ENCODE peak calls at places on chromosomes 5 and 9, in four cellular contexts. O, Q, Y and S are unnamed samples.

GRCh38 chr9:123536455-123536868 is 180.5 kb downstream of the CRB2 start:
- DNase-seq in O (no peak), Y (peak), Q (no peak), S (no peak)

GRCh38 chr5:176787676-176788075 is 22.7 kb upstream of the UNC5A start:
- DNase-seq in Y (no peak), O (no peak), Q (no peak), S (peak)

GRCh38 chr9:114889802-114890224 is 40.6 kb downstream of the TNFSF8 start:
- DNase-seq in Y (no peak), O (no peak), Q (no peak), S (no peak)

GRCh38 chr5:127072861-127073846 is at the start of gene C5orf63:
- DNase-seq in O (no peak), Y (peak), Q (peak), S (peak)

GRCh38 chr5:172150514-172151425 is 37.3 kb downstream of the STK10 start:
- DNase-seq in Q (no peak), O (no peak), Y (no peak), S (peak)

GRCh38 chr5:95631991-95632675 is 12.2 kb downstream of the GPR150 start:
- DNase-seq in Q (peak), Y (no peak), O (no peak), S (peak)

GRCh38 chr9:109799792-109800191 is 19.8 kb downstream of the PALM2AKAP2 start:
- DNase-seq in Q (no peak), Y (no peak), O (no peak), S (no peak)

GRCh38 chr9:127283917-127284316 is 19.3 kb downstream of the GARNL3 start:
- DNase-seq in Y (no peak), Q (no peak), O (no peak), S (peak)

GRCh38 chr5:14190194-14191164 is 47.3 kb downstream of the TRIO start:
- DNase-seq in Q (no peak), O (no peak), Y (no peak), S (no peak)

GRCh38 chr9:124454791-124455443 is 4.7 kb downstream of the ADGRD2 start:
- DNase-seq in Y (no peak), O (no peak), Q (no peak), S (no peak)

GRCh38 chr9:2257530-2257929 is 242.4 kb downstream of the SMARCA2 start:
- DNase-seq in O (no peak), Q (no peak), Y (no peak), S (no peak)

GRCh38 chr5:112186401-112186990 is 232.6 kb downstream of the EPB41L4A start:
- DNase-seq in Q (peak), O (no peak), Y (no peak), S (no peak)

GRCh38 chr5:2895876-2896275 is 144.4 kb upstream of the IRX2 start:
- DNase-seq in Y (no peak), O (peak), Q (no peak), S (no peak)

GRCh38 chr9:94212091-94212490 is 47.0 kb upstream of the ZNF169 start:
- DNase-seq in Y (no peak), O (no peak), Q (no peak), S (peak)

GRCh38 chr9:33690156-33690908 is 105.0 kb upstream of the PRSS3 start:
- DNase-seq in Y (no peak), O (no peak), Q (no peak), S (no peak)

GRCh38 chr9:135450956-135451355 is 28.6 kb upstream of the PPP1R26 start:
- DNase-seq in Q (no peak), O (no peak), Y (no peak), S (no peak)

GRCh38 chr5:54889826-54890225 is 95.6 kb downstream of the ESM1 start:
- DNase-seq in Q (no peak), O (no peak), Y (no peak), S (no peak)

GRCh38 chr5:149946118-149946517 is 1.5 kb upstream of the PDE6A start:
- DNase-seq in O (no peak), Q (no peak), Y (no peak), S (no peak)

GRCh38 chr5:72845889-72846288 is 29.4 kb downstream of the TNPO1 start:
- DNase-seq in Q (no peak), O (no peak), Y (no peak), S (no peak)

GRCh38 chr5:72837524-72838096 is 21.1 kb downstream of the TNPO1 start:
- DNase-seq in Y (no peak), Q (no peak), O (no peak), S (no peak)

GRCh38 chr5:72842816-72843215 is 26.4 kb downstream of the TNPO1 start:
- DNase-seq in O (no peak), Q (no peak), Y (no peak), S (peak)

GRCh38 chr5:72844218-72844603 is 27.8 kb downstream of the TNPO1 start:
- DNase-seq in Q (no peak), Y (no peak), O (no peak), S (no peak)

DNA sequence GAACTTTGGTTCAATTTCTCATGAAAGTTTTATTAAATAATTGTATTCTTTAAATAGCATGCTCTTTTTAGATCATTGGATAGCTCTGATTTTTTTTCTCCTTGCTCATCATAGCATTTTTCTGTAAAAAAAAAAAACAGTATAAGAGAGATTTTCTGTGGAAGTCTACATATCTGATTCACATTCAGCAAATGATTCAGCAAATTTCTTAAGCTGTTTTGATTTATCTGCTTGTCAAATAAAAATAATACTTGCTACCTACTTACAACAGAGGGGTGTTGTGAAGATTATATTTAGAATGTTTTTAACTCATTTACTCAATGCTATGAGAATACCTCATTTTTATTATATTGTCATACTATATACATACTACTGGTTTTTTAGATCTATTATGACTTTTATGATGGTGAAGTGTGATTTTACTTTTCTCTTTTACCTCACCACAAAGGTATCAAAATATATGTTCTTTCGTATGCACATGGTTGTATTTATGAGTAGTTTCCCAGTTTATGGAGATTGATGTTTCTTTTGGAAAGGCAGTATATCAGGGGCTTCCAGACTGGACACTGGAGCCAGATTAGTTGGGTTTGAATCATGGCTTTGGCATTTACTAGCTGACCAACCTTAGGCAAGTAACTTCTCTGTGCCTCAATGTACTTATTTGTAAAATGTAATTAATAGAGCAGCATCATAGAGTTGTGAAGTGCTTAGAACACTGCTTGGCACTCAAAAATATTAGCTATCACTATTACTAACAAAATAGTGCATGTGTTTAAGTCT is 25.5 kb downstream of the TNPO1 start:
- DNase-seq in Y (no peak), Q (no peak), O (no peak), S (no peak)
- TF ChIP-seq ATF2 in Y (no peak), Q (no peak), O (no peak), S (no peak)

GRCh38 chr5:110439280-110439679 is 287.2 kb downstream of the TMEM232 start:
- DNase-seq in O (no peak), Y (no peak), Q (no peak), S (no peak)

GRCh38 chr5:110435207-110435606 is 291.3 kb downstream of the TMEM232 start:
- DNase-seq in O (no peak), Y (no peak), Q (no peak), S (no peak)

GRCh38 chr5:110442856-110443255 is 283.6 kb downstream of the TMEM232 start:
- DNase-seq in O (no peak), Y (no peak), Q (no peak), S (no peak)

GRCh38 chr5:110440058-110440457 is 286.4 kb downstream of the TMEM232 start:
- DNase-seq in Y (no peak), Q (no peak), O (no peak), S (no peak)

DNA sequence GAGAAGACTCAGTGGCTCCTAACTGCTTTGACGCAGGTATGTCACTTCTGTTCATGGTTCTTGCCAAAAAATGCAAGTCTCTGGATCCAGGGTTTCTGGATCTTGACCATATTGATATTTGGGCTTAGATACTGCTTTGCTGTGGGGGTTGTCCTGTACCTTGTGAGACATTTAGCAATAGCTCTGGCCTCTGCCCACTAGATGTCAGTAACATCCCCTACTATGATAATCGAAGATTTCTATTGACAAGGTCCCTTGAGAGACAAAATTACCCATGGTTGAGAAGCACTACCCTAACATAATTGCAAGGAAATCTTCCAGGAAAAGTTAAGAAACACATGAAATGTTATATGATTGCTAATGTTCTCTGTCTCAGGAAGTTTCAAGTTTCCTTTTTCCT is 285.4 kb downstream of the TMEM232 start:
- DNase-seq in O (no peak), Q (peak), Y (no peak), S (no peak)
- TF ChIP-seq ZNF274 in O (no peak), Q (no peak), Y (no peak), S (no peak)

GRCh38 chr9:87816041-87816440 is 66.6 kb upstream of the SPATA31E1 start:
- DNase-seq in Q (no peak), Y (no peak), O (no peak), S (peak)
- TF ChIP-seq ATF2 in Q (no peak), Y (no peak), O (no peak), S (no peak)

GRCh38 chr9:120642129-120642528 is 62.2 kb upstream of the CDK5RAP2 start:
- DNase-seq in O (no peak), Y (no peak), Q (no peak), S (peak)
- TF ChIP-seq ZNF274 in O (no peak), Y (no peak), Q (no peak), S (no peak)

GRCh38 chr9:81819859-81820546 is 108.2 kb upstream of the SPATA31D4 start:
- DNase-seq in Y (no peak), Q (no peak), O (no peak), S (no peak)

GRCh38 chr9:81814404-81814793 is 113.8 kb upstream of the SPATA31D4 start:
- DNase-seq in O (no peak), Q (peak), Y (no peak), S (no peak)

GRCh38 chr9:81815781-81816180 is 112.4 kb upstream of the SPATA31D4 start:
- DNase-seq in Y (no peak), Q (no peak), O (no peak), S (no peak)

GRCh38 chr9:81814794-81815464 is 113.3 kb upstream of the SPATA31D4 start:
- DNase-seq in Y (peak), O (no peak), Q (no peak), S (no peak)
- TF ChIP-seq ATF2 in Y (no peak), O (no peak), Q (no peak), S (no peak)

GRCh38 chr5:124057161-124057814 is 545.3 kb downstream of the CSNK1G3 start:
- DNase-seq in O (no peak), Q (no peak), Y (peak), S (no peak)
- TF ChIP-seq ZNF274 in O (no peak), Q (no peak), Y (no peak), S (no peak)

GRCh38 chr5:56534102-56534501 is 281.2 kb upstream of the MAP3K1 start:
- DNase-seq in O (no peak), Q (peak), Y (no peak), S (peak)
- TF ChIP-seq ATF2 in O (no peak), Q (no peak), Y (no peak), S (no peak)

GRCh38 chr9:103942652-103943051 is 151.5 kb upstream of the SMC2 start:
- DNase-seq in Q (no peak), O (no peak), Y (no peak), S (no peak)
- TF ChIP-seq ZNF274 in Q (no peak), O (no peak), Y (no peak), S (no peak)

GRCh38 chr9:76401580-76402354 is 7.5 kb upstream of the RFK start:
- DNase-seq in O (no peak), Y (no peak), Q (peak), S (no peak)

GRCh38 chr9:76399831-76400230 is 5.6 kb upstream of the RFK start:
- DNase-seq in O (no peak), Q (no peak), Y (no peak), S (no peak)

GRCh38 chr9:76401176-76401575 is 7.0 kb upstream of the RFK start:
- DNase-seq in Y (no peak), O (no peak), Q (no peak), S (no peak)

GRCh38 chr9:76403352-76403751 is 9.1 kb upstream of the RFK start:
- DNase-seq in Q (peak), O (no peak), Y (peak), S (no peak)

GRCh38 chr9:76400534-76401096 is 6.4 kb upstream of the RFK start:
- DNase-seq in Y (no peak), Q (peak), O (no peak), S (no peak)
- TF ChIP-seq ATF2 in Y (no peak), Q (no peak), O (no peak), S (no peak)